ENCODE peak calls at places on chromosomes 2 and 18, in eight cellular contexts. L is astrocyte of the cerebellum; P is stimulated activated CD4-positive, alpha-beta T cell treated with anti-CD3 and anti-CD28 coated beads, Interleukin-1b, Interleukin-23, amount 100 ng/mL, for 24 hours; E is kidney epithelial cell; O is NCI-H1105; F is colonic mucosa; J is lung; X is psoas muscle. V is an unnamed sample.

GRCh38 chr2:176084629-176085119 is 912 bp upstream of the EVX2 start:
- DNase-seq in L (no peak), P (no peak), E (no peak), O (no peak), F (no peak), J (no peak), X (no peak), V (no peak)

GRCh38 chr18:63879684-63880083 is 7.8 kb upstream of the SERPINB2 start:
- DNase-seq in L (no peak), P (no peak), E (no peak), O (no peak), F (no peak), J (no peak), X (no peak), V (peak; percentile 54)

GRCh38 chr2:201257381-201257940 is 2.9 kb upstream of the CASP8 start:
- DNase-seq in L (no peak), P (peak; percentile 29), E (no peak), O (no peak), F (peak; percentile 71), J (peak; percentile 54), X (peak; percentile 53), V (no peak)

GRCh38 chr2:33673937-33674336 is 74.8 kb upstream of the FAM98A start:
- DNase-seq in L (no peak), P (no peak), E (no peak), O (no peak), F (no peak), J (no peak), X (no peak), V (peak; percentile 11)

GRCh38 chr2:106269591-106270291 is 75.6 kb upstream of the UXS1 start:
- DNase-seq in L (no peak), P (no peak), E (no peak), O (peak; percentile 54), F (peak; percentile 86), J (peak; percentile 73), X (peak; percentile 72), V (peak; percentile 43)

GRCh38 chr18:44852818-44853217 is 172.1 kb downstream of the SETBP1 start:
- DNase-seq in L (no peak), P (no peak), E (no peak), O (peak; percentile 18), F (no peak), J (no peak), X (no peak), V (no peak)

GRCh38 chr18:43596106-43596712 is 318.9 kb upstream of the SYT4 start:
- DNase-seq in L (peak; percentile 12), P (no peak), E (no peak), O (peak; percentile 48), F (no peak), J (no peak), X (no peak), V (peak; percentile 48)

GRCh38 chr2:42809876-42810125 is 17.4 kb upstream of the HAAO start:
- DNase-seq in L (peak; percentile 50), P (no peak), E (no peak), O (peak; percentile 52), F (peak; percentile 84), J (peak; percentile 86), X (peak; percentile 94), V (peak; percentile 72)

GRCh38 chr2:11771971-11772615 is 25.7 kb downstream of the LPIN1 start:
- DNase-seq in L (no peak), P (no peak), E (no peak), O (no peak), F (no peak), J (no peak), X (peak; percentile 34), V (no peak)

V was measured in epithelial cell of esophagus.